ENCODE peak calls at places on chromosome 21, in ten cellular contexts. One of them, this sample, is unnamed.

GRCh38 chr21:45465611-45466329 is 60.8 kb downstream of the COL18A1 start:
- DNase-seq in stimulated activated CD4-positive, alpha-beta T cell treated with anti-CD3 and anti-CD28 coated beads, Interleukin-12 subunit alpha, Interleukin-12 subunit beta, amount 100 ng/mL, for 24 hours: no peak
- DNase-seq in activated T-helper 1 cell treated with anti-CD3 and anti-CD28 coated beads, Interleukin-12 subunit alpha, Interleukin-12 subunit beta, Interleukin-2, Interleukin-4 antibody, amounts not matched to agents 30 ng/mL and 10 ng/mL and 1 ng/mL, durations not matched to agents 14 hours and 24 hours and 36 hours: no peak
- DNase-seq in RWPE1: no peak
- DNase-seq in A549: no peak
- DNase-seq in ACHN: no peak
- DNase-seq in NCI-H1105: no peak
- DNase-seq in cardiac muscle cell: no peak
- DNase-seq in Daoy: no peak
- DNase-seq in KG1: no peak
- DNase-seq in this sample: no peak

GRCh38 chr21:44503901-44504399 is 36.0 kb downstream of the KRTAP10-1 start:
- DNase-seq in stimulated activated CD4-positive, alpha-beta T cell treated with anti-CD3 and anti-CD28 coated beads, Interleukin-12 subunit alpha, Interleukin-12 subunit beta, amount 100 ng/mL, for 24 hours: no peak
- DNase-seq in activated T-helper 1 cell treated with anti-CD3 and anti-CD28 coated beads, Interleukin-12 subunit alpha, Interleukin-12 subunit beta, Interleukin-2, Interleukin-4 antibody, amounts not matched to agents 30 ng/mL and 10 ng/mL and 1 ng/mL, durations not matched to agents 14 hours and 24 hours and 36 hours: no peak
- DNase-seq in RWPE1: no peak
- DNase-seq in A549: no peak
- DNase-seq in ACHN: no peak
- DNase-seq in NCI-H1105: no peak
- DNase-seq in cardiac muscle cell: no peak
- DNase-seq in Daoy: no peak
- DNase-seq in KG1: peak; percentile 27
- DNase-seq in this sample: no peak

GRCh38 chr21:37367758-37368535 is 1.4 kb downstream of the DYRK1A start:
- DNase-seq in stimulated activated CD4-positive, alpha-beta T cell treated with anti-CD3 and anti-CD28 coated beads, Interleukin-12 subunit alpha, Interleukin-12 subunit beta, amount 100 ng/mL, for 24 hours: peak; percentile 4
- DNase-seq in activated T-helper 1 cell treated with anti-CD3 and anti-CD28 coated beads, Interleukin-12 subunit alpha, Interleukin-12 subunit beta, Interleukin-2, Interleukin-4 antibody, amounts not matched to agents 30 ng/mL and 10 ng/mL and 1 ng/mL, durations not matched to agents 14 hours and 24 hours and 36 hours: peak; percentile 31
- DNase-seq in RWPE1: no peak
- DNase-seq in A549: no peak
- DNase-seq in ACHN: peak; percentile 31
- DNase-seq in NCI-H1105: no peak
- DNase-seq in cardiac muscle cell: peak; percentile 50
- DNase-seq in Daoy: peak; percentile 53
- DNase-seq in KG1: no peak
- DNase-seq in this sample: peak; percentile 65

GRCh38 chr21:15722591-15723324 is 7.0 kb upstream of the USP25 start:
- DNase-seq in stimulated activated CD4-positive, alpha-beta T cell treated with anti-CD3 and anti-CD28 coated beads, Interleukin-12 subunit alpha, Interleukin-12 subunit beta, amount 100 ng/mL, for 24 hours: no peak
- DNase-seq in activated T-helper 1 cell treated with anti-CD3 and anti-CD28 coated beads, Interleukin-12 subunit alpha, Interleukin-12 subunit beta, Interleukin-2, Interleukin-4 antibody, amounts not matched to agents 30 ng/mL and 10 ng/mL and 1 ng/mL, durations not matched to agents 14 hours and 24 hours and 36 hours: no peak
- DNase-seq in RWPE1: no peak
- DNase-seq in A549: no peak
- DNase-seq in ACHN: no peak
- DNase-seq in NCI-H1105: no peak
- DNase-seq in cardiac muscle cell: no peak
- DNase-seq in Daoy: no peak
- DNase-seq in KG1: no peak
- DNase-seq in this sample: no peak

GRCh38 chr21:28699591-28700259 is 293.0 kb downstream of the LTN1 start:
- DNase-seq in stimulated activated CD4-positive, alpha-beta T cell treated with anti-CD3 and anti-CD28 coated beads, Interleukin-12 subunit alpha, Interleukin-12 subunit beta, amount 100 ng/mL, for 24 hours: no peak
- DNase-seq in activated T-helper 1 cell treated with anti-CD3 and anti-CD28 coated beads, Interleukin-12 subunit alpha, Interleukin-12 subunit beta, Interleukin-2, Interleukin-4 antibody, amounts not matched to agents 30 ng/mL and 10 ng/mL and 1 ng/mL, durations not matched to agents 14 hours and 24 hours and 36 hours: no peak
- DNase-seq in RWPE1: peak; percentile 22
- DNase-seq in A549: no peak
- DNase-seq in ACHN: no peak
- DNase-seq in NCI-H1105: no peak
- DNase-seq in cardiac muscle cell: no peak
- DNase-seq in Daoy: no peak
- DNase-seq in KG1: no peak
- DNase-seq in this sample: no peak

GRCh38 chr21:41780337-41781046 is 13.6 kb upstream of the RIPK4 start:
- DNase-seq in stimulated activated CD4-positive, alpha-beta T cell treated with anti-CD3 and anti-CD28 coated beads, Interleukin-12 subunit alpha, Interleukin-12 subunit beta, amount 100 ng/mL, for 24 hours: no peak
- DNase-seq in activated T-helper 1 cell treated with anti-CD3 and anti-CD28 coated beads, Interleukin-12 subunit alpha, Interleukin-12 subunit beta, Interleukin-2, Interleukin-4 antibody, amounts not matched to agents 30 ng/mL and 10 ng/mL and 1 ng/mL, durations not matched to agents 14 hours and 24 hours and 36 hours: no peak
- DNase-seq in RWPE1: no peak
- DNase-seq in A549: no peak
- DNase-seq in ACHN: no peak
- DNase-seq in NCI-H1105: no peak
- DNase-seq in cardiac muscle cell: no peak
- DNase-seq in Daoy: no peak
- DNase-seq in KG1: no peak
- DNase-seq in this sample: no peak

GRCh38 chr21:46355161-46356004 is 31.4 kb downstream of the PCNT start:
- DNase-seq in stimulated activated CD4-positive, alpha-beta T cell treated with anti-CD3 and anti-CD28 coated beads, Interleukin-12 subunit alpha, Interleukin-12 subunit beta, amount 100 ng/mL, for 24 hours: no peak
- DNase-seq in activated T-helper 1 cell treated with anti-CD3 and anti-CD28 coated beads, Interleukin-12 subunit alpha, Interleukin-12 subunit beta, Interleukin-2, Interleukin-4 antibody, amounts not matched to agents 30 ng/mL and 10 ng/mL and 1 ng/mL, durations not matched to agents 14 hours and 24 hours and 36 hours: no peak
- DNase-seq in RWPE1: no peak
- DNase-seq in A549: no peak
- DNase-seq in ACHN: no peak
- DNase-seq in NCI-H1105: no peak
- DNase-seq in cardiac muscle cell: no peak
- DNase-seq in Daoy: no peak
- DNase-seq in KG1: no peak
- DNase-seq in this sample: no peak

GRCh38 chr21:45981154-45981606 is 390 bp upstream of the COL6A1 start:
- DNase-seq in stimulated activated CD4-positive, alpha-beta T cell treated with anti-CD3 and anti-CD28 coated beads, Interleukin-12 subunit alpha, Interleukin-12 subunit beta, amount 100 ng/mL, for 24 hours: peak; percentile 15
- DNase-seq in activated T-helper 1 cell treated with anti-CD3 and anti-CD28 coated beads, Interleukin-12 subunit alpha, Interleukin-12 subunit beta, Interleukin-2, Interleukin-4 antibody, amounts not matched to agents 30 ng/mL and 10 ng/mL and 1 ng/mL, durations not matched to agents 14 hours and 24 hours and 36 hours: peak; percentile 38
- DNase-seq in RWPE1: peak; percentile 76
- DNase-seq in A549: peak; percentile 81
- DNase-seq in ACHN: peak; percentile 69
- DNase-seq in NCI-H1105: peak; percentile 64
- DNase-seq in cardiac muscle cell: peak; percentile 85
- DNase-seq in Daoy: peak; percentile 96
- DNase-seq in KG1: peak; percentile 35
- DNase-seq in this sample: peak; percentile 84

GRCh38 chr21:33865176-33865575 is 50.4 kb downstream of the ATP5PO start:
- DNase-seq in stimulated activated CD4-positive, alpha-beta T cell treated with anti-CD3 and anti-CD28 coated beads, Interleukin-12 subunit alpha, Interleukin-12 subunit beta, amount 100 ng/mL, for 24 hours: no peak
- DNase-seq in activated T-helper 1 cell treated with anti-CD3 and anti-CD28 coated beads, Interleukin-12 subunit alpha, Interleukin-12 subunit beta, Interleukin-2, Interleukin-4 antibody, amounts not matched to agents 30 ng/mL and 10 ng/mL and 1 ng/mL, durations not matched to agents 14 hours and 24 hours and 36 hours: no peak
- DNase-seq in RWPE1: no peak
- DNase-seq in A549: no peak
- DNase-seq in ACHN: no peak
- DNase-seq in NCI-H1105: no peak
- DNase-seq in cardiac muscle cell: no peak
- DNase-seq in Daoy: no peak
- DNase-seq in KG1: no peak
- DNase-seq in this sample: no peak

GRCh38 chr21:43031121-43031624 is 44.5 kb downstream of the CBS start:
- DNase-seq in stimulated activated CD4-positive, alpha-beta T cell treated with anti-CD3 and anti-CD28 coated beads, Interleukin-12 subunit alpha, Interleukin-12 subunit beta, amount 100 ng/mL, for 24 hours: no peak
- DNase-seq in activated T-helper 1 cell treated with anti-CD3 and anti-CD28 coated beads, Interleukin-12 subunit alpha, Interleukin-12 subunit beta, Interleukin-2, Interleukin-4 antibody, amounts not matched to agents 30 ng/mL and 10 ng/mL and 1 ng/mL, durations not matched to agents 14 hours and 24 hours and 36 hours: no peak
- DNase-seq in RWPE1: no peak
- DNase-seq in A549: no peak
- DNase-seq in ACHN: no peak
- DNase-seq in NCI-H1105: no peak
- DNase-seq in cardiac muscle cell: no peak
- DNase-seq in Daoy: no peak
- DNase-seq in KG1: no peak
- DNase-seq in this sample: no peak

GRCh38 chr21:21238882-21239400 is 240.7 kb downstream of the NCAM2 start:
- DNase-seq in stimulated activated CD4-positive, alpha-beta T cell treated with anti-CD3 and anti-CD28 coated beads, Interleukin-12 subunit alpha, Interleukin-12 subunit beta, amount 100 ng/mL, for 24 hours: no peak
- DNase-seq in activated T-helper 1 cell treated with anti-CD3 and anti-CD28 coated beads, Interleukin-12 subunit alpha, Interleukin-12 subunit beta, Interleukin-2, Interleukin-4 antibody, amounts not matched to agents 30 ng/mL and 10 ng/mL and 1 ng/mL, durations not matched to agents 14 hours and 24 hours and 36 hours: no peak
- DNase-seq in RWPE1: no peak
- DNase-seq in A549: no peak
- DNase-seq in ACHN: no peak
- DNase-seq in NCI-H1105: no peak
- DNase-seq in cardiac muscle cell: no peak
- DNase-seq in Daoy: no peak
- DNase-seq in KG1: no peak
- DNase-seq in this sample: no peak

GRCh38 chr21:34340062-34340461 is 23.7 kb upstream of the KCNE2 start:
- DNase-seq in stimulated activated CD4-positive, alpha-beta T cell treated with anti-CD3 and anti-CD28 coated beads, Interleukin-12 subunit alpha, Interleukin-12 subunit beta, amount 100 ng/mL, for 24 hours: no peak
- DNase-seq in activated T-helper 1 cell treated with anti-CD3 and anti-CD28 coated beads, Interleukin-12 subunit alpha, Interleukin-12 subunit beta, Interleukin-2, Interleukin-4 antibody, amounts not matched to agents 30 ng/mL and 10 ng/mL and 1 ng/mL, durations not matched to agents 14 hours and 24 hours and 36 hours: no peak
- DNase-seq in RWPE1: no peak
- DNase-seq in A549: no peak
- DNase-seq in ACHN: no peak
- DNase-seq in NCI-H1105: no peak
- DNase-seq in cardiac muscle cell: no peak
- DNase-seq in Daoy: no peak
- DNase-seq in KG1: no peak
- DNase-seq in this sample: no peak

GRCh38 chr21:33755354-33755753 is 113.1 kb downstream of the ITSN1 start:
- DNase-seq in stimulated activated CD4-positive, alpha-beta T cell treated with anti-CD3 and anti-CD28 coated beads, Interleukin-12 subunit alpha, Interleukin-12 subunit beta, amount 100 ng/mL, for 24 hours: no peak
- DNase-seq in activated T-helper 1 cell treated with anti-CD3 and anti-CD28 coated beads, Interleukin-12 subunit alpha, Interleukin-12 subunit beta, Interleukin-2, Interleukin-4 antibody, amounts not matched to agents 30 ng/mL and 10 ng/mL and 1 ng/mL, durations not matched to agents 14 hours and 24 hours and 36 hours: no peak
- DNase-seq in RWPE1: no peak
- DNase-seq in A549: no peak
- DNase-seq in ACHN: no peak
- DNase-seq in NCI-H1105: no peak
- DNase-seq in cardiac muscle cell: no peak
- DNase-seq in Daoy: no peak
- DNase-seq in KG1: no peak
- DNase-seq in this sample: no peak

GRCh38 chr21:34279883-34280282 is 83.9 kb upstream of the KCNE2 start:
- DNase-seq in stimulated activated CD4-positive, alpha-beta T cell treated with anti-CD3 and anti-CD28 coated beads, Interleukin-12 subunit alpha, Interleukin-12 subunit beta, amount 100 ng/mL, for 24 hours: no peak
- DNase-seq in activated T-helper 1 cell treated with anti-CD3 and anti-CD28 coated beads, Interleukin-12 subunit alpha, Interleukin-12 subunit beta, Interleukin-2, Interleukin-4 antibody, amounts not matched to agents 30 ng/mL and 10 ng/mL and 1 ng/mL, durations not matched to agents 14 hours and 24 hours and 36 hours: no peak
- DNase-seq in RWPE1: peak; percentile 17
- DNase-seq in A549: no peak
- DNase-seq in ACHN: no peak
- DNase-seq in NCI-H1105: no peak
- DNase-seq in cardiac muscle cell: no peak
- DNase-seq in Daoy: no peak
- DNase-seq in KG1: no peak
- DNase-seq in this sample: no peak

GRCh38 chr21:33291686-33292085 is 25.5 kb downstream of the IL10RB start:
- DNase-seq in stimulated activated CD4-positive, alpha-beta T cell treated with anti-CD3 and anti-CD28 coated beads, Interleukin-12 subunit alpha, Interleukin-12 subunit beta, amount 100 ng/mL, for 24 hours: no peak
- DNase-seq in activated T-helper 1 cell treated with anti-CD3 and anti-CD28 coated beads, Interleukin-12 subunit alpha, Interleukin-12 subunit beta, Interleukin-2, Interleukin-4 antibody, amounts not matched to agents 30 ng/mL and 10 ng/mL and 1 ng/mL, durations not matched to agents 14 hours and 24 hours and 36 hours: no peak
- DNase-seq in RWPE1: no peak
- DNase-seq in A549: no peak
- DNase-seq in ACHN: no peak
- DNase-seq in NCI-H1105: no peak
- DNase-seq in cardiac muscle cell: no peak
- DNase-seq in Daoy: no peak
- DNase-seq in KG1: no peak
- DNase-seq in this sample: no peak

GRCh38 chr21:41726970-41727783 is 39.7 kb downstream of the RIPK4 start:
- DNase-seq in stimulated activated CD4-positive, alpha-beta T cell treated with anti-CD3 and anti-CD28 coated beads, Interleukin-12 subunit alpha, Interleukin-12 subunit beta, amount 100 ng/mL, for 24 hours: no peak
- DNase-seq in activated T-helper 1 cell treated with anti-CD3 and anti-CD28 coated beads, Interleukin-12 subunit alpha, Interleukin-12 subunit beta, Interleukin-2, Interleukin-4 antibody, amounts not matched to agents 30 ng/mL and 10 ng/mL and 1 ng/mL, durations not matched to agents 14 hours and 24 hours and 36 hours: no peak
- DNase-seq in RWPE1: peak; percentile 86
- DNase-seq in A549: peak; percentile 36
- DNase-seq in ACHN: peak; percentile 12
- DNase-seq in NCI-H1105: no peak
- DNase-seq in cardiac muscle cell: no peak
- DNase-seq in Daoy: peak; percentile 94
- DNase-seq in KG1: no peak
- DNase-seq in this sample: peak; percentile 46

GRCh38 chr21:42056468-42056867 is 14.6 kb upstream of the UMODL1 start:
- DNase-seq in stimulated activated CD4-positive, alpha-beta T cell treated with anti-CD3 and anti-CD28 coated beads, Interleukin-12 subunit alpha, Interleukin-12 subunit beta, amount 100 ng/mL, for 24 hours: no peak
- DNase-seq in activated T-helper 1 cell treated with anti-CD3 and anti-CD28 coated beads, Interleukin-12 subunit alpha, Interleukin-12 subunit beta, Interleukin-2, Interleukin-4 antibody, amounts not matched to agents 30 ng/mL and 10 ng/mL and 1 ng/mL, durations not matched to agents 14 hours and 24 hours and 36 hours: no peak
- DNase-seq in RWPE1: no peak
- DNase-seq in A549: no peak
- DNase-seq in ACHN: no peak
- DNase-seq in NCI-H1105: peak; percentile 61
- DNase-seq in cardiac muscle cell: no peak
- DNase-seq in Daoy: no peak
- DNase-seq in KG1: no peak
- DNase-seq in this sample: no peak

GRCh38 chr21:36491191-36491916 is 11.4 kb upstream of the CLDN14 start:
- DNase-seq in stimulated activated CD4-positive, alpha-beta T cell treated with anti-CD3 and anti-CD28 coated beads, Interleukin-12 subunit alpha, Interleukin-12 subunit beta, amount 100 ng/mL, for 24 hours: no peak
- DNase-seq in activated T-helper 1 cell treated with anti-CD3 and anti-CD28 coated beads, Interleukin-12 subunit alpha, Interleukin-12 subunit beta, Interleukin-2, Interleukin-4 antibody, amounts not matched to agents 30 ng/mL and 10 ng/mL and 1 ng/mL, durations not matched to agents 14 hours and 24 hours and 36 hours: no peak
- DNase-seq in RWPE1: no peak
- DNase-seq in A549: no peak
- DNase-seq in ACHN: no peak
- DNase-seq in NCI-H1105: no peak
- DNase-seq in cardiac muscle cell: no peak
- DNase-seq in Daoy: peak; percentile 29
- DNase-seq in KG1: no peak
- DNase-seq in this sample: no peak